ENCODE peak calls at places on chromosome 1, in six cellular contexts. U is neuronal stem cell, H is SK-N-SH, K is fibroblast of lung, Q is neural progenitor cell, Z is astrocyte. M is an unnamed sample.

GRCh38 chr1:66570196-66570595 is 36.2 kb downstream of the SGIP1 start:
- DNase-seq in U (no peak), Q (no peak), Z (no peak), K (peak), H (no peak), M (no peak)

GRCh38 chr1:76177644-76178043 is 103.1 kb downstream of the ST6GALNAC3 start:
- DNase-seq in U (no peak), Z (no peak), H (no peak), K (no peak), Q (no peak), M (no peak)

GRCh38 chr1:15684468-15685283 is 556 bp downstream of the PLEKHM2 start:
- DNase-seq in H (peak), K (peak), U (peak), Z (no peak), Q (peak), M (peak)

GRCh38 chr1:9518454-9518998 is 20.7 kb upstream of the SLC25A33 start:
- DNase-seq in U (no peak), Z (no peak), Q (no peak), H (no peak), K (no peak), M (no peak)

GRCh38 chr1:169046671-169047070 is 59.8 kb upstream of the ATP1B1 start:
- DNase-seq in U (no peak), Z (no peak), K (no peak), Q (no peak), H (no peak), M (no peak)

GRCh38 chr1:116886532-116886931 is 23.2 kb upstream of the PTGFRN start:
- DNase-seq in K (peak), U (no peak), Q (no peak), Z (peak), H (no peak), M (no peak)

GRCh38 chr1:47575855-47576757 is 138.3 kb downstream of the FOXD2 start:
- DNase-seq in H (no peak), U (no peak), K (peak), Q (no peak), Z (peak), M (no peak)

GRCh38 chr1:30447701-30448100 is 275.7 kb downstream of the MATN1 start:
- DNase-seq in U (no peak), K (no peak), Q (no peak), Z (no peak), H (no peak), M (no peak)

GRCh38 chr1:110003747-110004428 is 19.3 kb downstream of the AHCYL1 start:
- DNase-seq in K (peak), H (no peak), U (peak), Q (peak), Z (peak), M (peak)

GRCh38 chr1:10980094-10980577 is 32.3 kb upstream of the TARDBP start:
- DNase-seq in H (no peak), Z (peak), Q (peak), K (peak), U (peak), M (peak)

GRCh38 chr1:214843281-214843680 is 239.3 kb upstream of the KCNK2 start:
- DNase-seq in Z (peak), Q (no peak), U (no peak), H (no peak), K (peak), M (no peak)
- H3K9ac ChIP-seq in Z (no peak), Q (no peak), U (no peak), H (no peak), K (no peak), M (no peak)

DNA sequence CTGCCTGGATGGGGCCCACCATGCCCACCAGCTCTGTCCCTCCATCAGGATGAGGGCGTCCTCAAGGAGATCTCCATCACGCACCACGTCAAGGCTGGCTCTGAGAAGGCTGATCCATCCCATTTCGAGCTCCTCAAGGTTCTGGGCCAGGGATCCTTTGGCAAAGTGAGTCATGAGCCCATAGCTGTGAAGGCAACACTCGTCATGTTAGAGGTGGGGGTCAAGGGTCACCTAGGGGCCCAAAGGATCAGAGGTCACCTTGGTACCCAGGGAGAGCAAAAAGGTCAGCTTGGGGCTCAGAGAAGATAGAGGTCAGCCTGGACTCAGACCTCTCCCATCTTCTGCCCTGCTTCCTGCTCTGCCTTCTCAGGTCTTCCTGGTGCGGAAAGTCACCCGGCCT is 17.3 kb downstream of the RPS6KA1 start:
- DNase-seq in U (no peak), K (no peak), Q (no peak), Z (no peak), H (no peak), M (no peak)
- H3K9ac ChIP-seq in U (no peak), K (no peak), Q (no peak), Z (no peak), H (no peak), M (no peak)

DNA sequence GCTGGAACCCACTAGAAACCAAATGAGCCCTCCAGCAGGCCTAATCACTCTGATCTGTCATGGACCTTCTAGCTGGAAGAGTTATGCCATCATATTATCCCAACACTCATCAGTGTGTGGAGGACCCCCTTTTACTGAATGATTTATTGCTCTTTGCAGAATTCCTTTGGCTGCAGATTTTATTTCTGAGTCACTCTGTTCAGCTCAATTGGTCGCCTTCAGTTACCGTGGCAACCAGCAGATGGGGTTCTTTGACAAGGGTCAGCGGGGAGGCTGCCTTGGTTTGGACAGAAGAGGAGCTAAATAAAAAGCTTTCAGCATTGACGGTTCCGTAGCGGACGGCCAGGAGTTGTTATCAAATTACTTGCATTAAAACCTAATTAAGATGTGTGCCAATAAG is 220.1 kb downstream of the SDCCAG8 start:
- DNase-seq in Q (peak), K (peak), H (no peak), U (peak), Z (peak), M (no peak)
- H3K9ac ChIP-seq in Q (no peak), K (no peak), H (no peak), U (no peak), Z (no peak), M (no peak)

GRCh38 chr1:150514260-150514659 is 1.3 kb upstream of the FALEC start:
- DNase-seq in K (no peak), U (no peak), H (no peak), Q (no peak), Z (no peak), M (no peak)

GRCh38 chr1:150516616-150517015 is 1.1 kb downstream of the FALEC start:
- DNase-seq in K (peak), U (no peak), Z (no peak), Q (no peak), H (no peak), M (no peak)

GRCh38 chr1:150515328-150516049 is at the start of gene FALEC:
- DNase-seq in Z (peak), U (peak), K (peak), Q (peak), H (peak), M (peak)

GRCh38 chr1:150514913-150515327 is 632 bp upstream of the FALEC start:
- DNase-seq in U (no peak), K (no peak), Q (no peak), Z (no peak), H (no peak), M (no peak)

DNA sequence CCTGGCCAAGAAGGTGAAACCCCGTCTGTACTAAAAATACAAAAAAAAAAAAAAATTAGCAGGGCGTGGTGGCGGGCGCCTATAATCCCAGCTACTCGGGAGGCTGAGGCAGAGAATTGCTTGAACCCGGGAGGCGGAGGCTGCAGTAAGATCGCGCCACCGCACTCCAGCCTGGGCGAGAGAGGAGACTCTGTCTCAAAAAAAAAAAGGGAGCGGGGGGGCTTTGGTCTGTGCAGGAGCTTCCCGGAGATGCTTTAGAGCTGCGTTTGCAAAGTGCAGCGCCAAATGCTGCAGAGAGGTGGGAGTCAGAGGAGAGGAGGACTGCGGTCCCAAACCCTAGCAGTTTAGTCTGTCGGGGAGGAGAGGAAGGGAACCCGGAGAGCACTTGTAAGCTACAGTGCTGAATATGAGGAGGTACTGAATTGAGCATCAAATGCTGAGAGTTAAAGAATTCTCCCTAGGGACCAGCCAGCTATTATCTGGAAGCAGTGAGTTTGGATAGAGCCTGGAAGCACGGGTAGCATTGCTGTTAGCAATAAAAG is 569 bp downstream of the FALEC start:
- DNase-seq in Z (peak), H (peak), Q (peak), K (peak), U (no peak), M (no peak)
- H3K9ac ChIP-seq in Z (peak), H (peak), Q (no peak), K (no peak), U (no peak), M (peak)

GRCh38 chr1:966603-967295 is 467 bp downstream of the PLEKHN1 start:
- DNase-seq in U (peak), K (peak), Z (peak), H (no peak), Q (peak), M (peak)

GRCh38 chr1:967466-968343 is 1.4 kb downstream of the PLEKHN1 start:
- DNase-seq in K (no peak), H (no peak), Z (no peak), U (no peak), Q (no peak), M (no peak)

GRCh38 chr1:965526-966134 is 652 bp upstream of the PLEKHN1 start:
- DNase-seq in K (no peak), Q (no peak), U (no peak), H (no peak), Z (no peak), M (no peak)

GRCh38 chr1:964691-965525 is 1.4 kb upstream of the PLEKHN1 start:
- DNase-seq in K (no peak), Z (no peak), Q (no peak), U (no peak), H (no peak), M (no peak)

GRCh38 chr1:966135-966602 is at the start of gene PLEKHN1:
- DNase-seq in K (peak), U (no peak), Q (no peak), Z (peak), H (no peak), M (peak)
- H3K9ac ChIP-seq in K (peak), U (peak), Q (no peak), Z (peak), H (no peak), M (peak)

DNA sequence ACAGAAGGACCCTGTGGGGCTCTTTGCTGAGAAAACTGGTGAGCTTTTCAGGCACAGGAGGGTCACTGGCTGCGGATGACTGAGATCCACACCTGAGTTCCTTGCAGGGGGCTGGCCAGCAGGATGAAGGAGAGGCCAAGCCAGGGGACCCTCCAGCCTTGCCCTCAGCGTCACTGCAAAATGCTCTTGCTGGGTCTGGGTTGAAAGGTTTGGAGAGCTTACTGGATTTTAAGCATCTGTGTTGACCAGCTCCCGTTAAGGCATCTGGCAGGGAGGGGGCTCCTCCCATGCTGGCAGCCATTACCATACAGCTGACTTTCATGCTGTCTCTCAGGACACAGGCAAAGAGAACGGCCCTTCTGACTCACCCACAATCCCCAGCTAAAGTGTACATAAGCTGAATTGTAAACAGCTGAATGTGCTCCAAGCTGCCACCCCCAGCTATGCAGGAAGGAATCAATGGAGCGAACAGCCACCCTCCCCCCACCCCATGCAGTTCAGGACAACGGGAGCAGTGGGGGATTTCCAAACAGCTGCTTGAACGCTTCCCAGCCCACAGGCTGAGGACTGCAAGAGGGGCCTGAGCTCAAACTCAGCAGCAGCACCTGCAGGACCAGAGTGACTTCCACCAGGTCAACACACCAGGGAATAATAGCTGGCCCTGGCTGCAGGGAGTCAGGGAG is 21.3 kb upstream of the A3GALT2 start:
- DNase-seq in Q (peak), U (peak), Z (peak), H (no peak), K (peak), M (peak)
- H3K9ac ChIP-seq in Q (no peak), U (peak), Z (peak), H (peak), K (peak), M (peak)

GRCh38 chr1:219826290-219826689 is 102.1 kb downstream of the SLC30A10 start:
- DNase-seq in U (no peak), Q (no peak), K (no peak), Z (no peak), H (no peak), M (no peak)

GRCh38 chr1:219825355-219825754 is 103.0 kb downstream of the SLC30A10 start:
- DNase-seq in H (no peak), Z (no peak), U (no peak), Q (no peak), K (no peak), M (no peak)
- H3K9ac ChIP-seq in H (no peak), Z (no peak), U (no peak), Q (no peak), K (no peak), M (no peak)

GRCh38 chr1:150106331-150106730 is 38.8 kb downstream of the VPS45 start:
- DNase-seq in K (peak), Z (peak), Q (no peak), U (no peak), H (no peak), M (no peak)

GRCh38 chr1:150115121-150115520 is 34.6 kb upstream of the PLEKHO1 start:
- DNase-seq in U (no peak), Q (no peak), Z (no peak), H (no peak), K (no peak), M (no peak)

GRCh38 chr1:150111670-150112069 is 38.0 kb upstream of the PLEKHO1 start:
- DNase-seq in Z (no peak), Q (no peak), K (no peak), H (no peak), U (no peak), M (no peak)

GRCh38 chr1:150110066-150110465 is 39.6 kb upstream of the PLEKHO1 start:
- DNase-seq in Q (no peak), K (no peak), U (no peak), Z (no peak), H (no peak), M (no peak)

DNA sequence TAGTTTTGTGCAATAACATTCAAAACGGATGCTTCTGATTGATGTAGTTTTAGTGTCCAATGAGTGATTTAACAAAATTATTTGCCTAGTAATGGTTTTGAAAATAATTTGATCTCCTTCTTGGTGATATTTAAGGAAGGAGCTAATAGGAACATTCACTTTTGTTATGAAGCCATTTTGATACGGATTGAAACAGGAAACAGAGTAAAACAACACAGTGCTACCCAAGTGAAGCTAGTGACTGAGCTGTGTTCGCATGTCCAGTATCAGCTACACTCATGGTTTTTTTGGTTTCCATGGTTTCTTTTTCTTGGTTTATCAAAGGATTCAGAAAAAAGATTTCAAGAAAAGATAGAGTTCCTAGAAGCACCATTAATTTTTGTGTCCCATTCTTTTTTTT is 40.1 kb upstream of the PLEKHO1 start:
- DNase-seq in K (no peak), Z (no peak), U (no peak), H (no peak), Q (no peak), M (no peak)
- H3K9ac ChIP-seq in K (no peak), Z (no peak), U (no peak), H (no peak), Q (no peak), M (no peak)